ENCODE peak calls at places on chromosomes 5 and 9, in seven cellular contexts. V, A, W, C, Q, U and H are unnamed samples.

GRCh38 chr5:43572357-43572756 is 15.5 kb upstream of the PAIP1 start:
- DNase-seq in V (no peak), A (no peak), W (peak), C (no peak), Q (no peak), U (no peak), H (peak)

GRCh38 chr9:15509931-15510788 is 610 bp downstream of the PSIP1 start:
- DNase-seq in V (peak), A (peak), W (peak), C (peak), Q (no peak), U (no peak), H (no peak)

GRCh38 chr5:80503641-80504040 is 15.7 kb downstream of the FAM151B start:
- DNase-seq in V (no peak), A (no peak), W (no peak), C (no peak), Q (no peak), U (no peak), H (no peak)

GRCh38 chr5:119022017-119022745 is 33.8 kb upstream of the DTWD2 start:
- DNase-seq in V (peak), A (no peak), W (no peak), C (peak), Q (no peak), U (peak), H (peak)

GRCh38 chr5:127840809-127841208 is 137.6 kb downstream of the CCDC192 start:
- DNase-seq in V (no peak), A (no peak), W (no peak), C (no peak), Q (no peak), U (no peak), H (no peak)

GRCh38 chr5:154523104-154523503 is 45.1 kb upstream of the HAND1 start:
- DNase-seq in V (no peak), A (no peak), W (no peak), C (no peak), Q (no peak), U (no peak), H (no peak)

GRCh38 chr5:74419468-74419867 is 221.1 kb downstream of the ENC1 start:
- DNase-seq in V (no peak), A (no peak), W (no peak), C (no peak), Q (no peak), U (no peak), H (no peak)

GRCh38 chr5:14914603-14915277 is 43.2 kb upstream of the ANKH start:
- DNase-seq in V (peak), A (no peak), W (no peak), C (no peak), Q (no peak), U (no peak), H (peak)

GRCh38 chr9:120928015-120928719 is 1.6 kb upstream of the TRAF1 start:
- DNase-seq in V (no peak), A (peak), W (peak), C (no peak), Q (no peak), U (no peak), H (no peak)

GRCh38 chr5:141003791-141004601 is 37.7 kb downstream of the PCDHAC2 start:
- DNase-seq in V (peak), A (no peak), W (peak), C (peak), Q (no peak), U (peak), H (no peak)

GRCh38 chr9:2235623-2236022 is 220.5 kb downstream of the SMARCA2 start:
- DNase-seq in V (no peak), A (no peak), W (no peak), C (no peak), Q (no peak), U (no peak), H (no peak)

GRCh38 chr5:154285661-154286408 is 95.3 kb downstream of the GALNT10 start:
- DNase-seq in V (peak), A (no peak), W (no peak), C (peak), Q (no peak), U (no peak), H (peak)

GRCh38 chr9:78351816-78352215 is 54.9 kb downstream of the PSAT1 start:
- DNase-seq in V (no peak), A (no peak), W (no peak), C (no peak), Q (no peak), U (no peak), H (no peak)

GRCh38 chr5:134603059-134603458 is 29.6 kb downstream of the SAR1B start:
- DNase-seq in V (peak), A (no peak), W (no peak), C (no peak), Q (no peak), U (peak), H (peak)

GRCh38 chr5:32029291-32029690 is 144.8 kb downstream of the GOLPH3 start:
- DNase-seq in V (peak), A (no peak), W (no peak), C (no peak), Q (no peak), U (no peak), H (peak)

GRCh38 chr9:69411931-69412740 is 87.1 kb downstream of the ENTREP1 start:
- DNase-seq in V (no peak), A (no peak), W (no peak), C (no peak), Q (no peak), U (no peak), H (no peak)

GRCh38 chr5:39197556-39197955 is 21.8 kb downstream of the FYB1 start:
- DNase-seq in V (no peak), A (no peak), W (no peak), C (peak), Q (no peak), U (no peak), H (no peak)

GRCh38 chr9:135809166-135809565 is 98.2 kb downstream of the CAMSAP1 start:
- DNase-seq in V (peak), A (no peak), W (no peak), C (no peak), Q (no peak), U (no peak), H (peak)

GRCh38 chr5:149563461-149563860 is 12.2 kb upstream of the CSNK1A1 start:
- DNase-seq in V (peak), A (no peak), W (no peak), C (no peak), Q (no peak), U (peak), H (peak)

GRCh38 chr9:33517373-33517772 is 6.7 kb upstream of the ANKRD18B start:
- DNase-seq in V (peak), A (no peak), W (peak), C (peak), Q (no peak), U (no peak), H (peak)

DNA sequence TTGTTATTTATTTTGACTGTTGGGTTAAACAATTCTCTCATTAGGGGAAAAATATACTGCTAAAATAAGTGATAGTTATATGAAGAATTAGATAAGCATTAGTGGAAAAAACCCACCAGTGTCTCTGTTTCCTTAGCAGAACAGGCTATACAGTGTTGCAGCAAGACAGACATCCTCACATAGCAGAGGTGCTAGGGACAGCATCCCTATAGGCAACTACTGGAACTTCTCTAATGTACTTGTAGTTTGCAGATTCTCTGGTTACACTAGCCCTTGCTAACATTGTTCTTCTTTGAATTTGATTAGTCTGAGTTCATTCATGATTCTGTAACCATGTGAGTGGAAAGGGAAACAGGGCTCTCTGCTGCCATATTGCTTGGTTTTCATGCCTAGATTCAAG is 661.8 kb upstream of the RGMB start:
- DNase-seq in V (no peak), A (no peak), W (no peak), C (no peak), Q (no peak), U (no peak), H (no peak)
- TF ChIP-seq CTCF in V (no peak), A (no peak), W (no peak), C (no peak), Q (no peak), U (no peak), H (peak)

GRCh38 chr9:131394464-131395026 is 659 bp downstream of the PRRC2B start:
- DNase-seq in V (no peak), A (peak), W (peak), C (no peak), Q (no peak), U (no peak), H (peak)

GRCh38 chr9:131391504-131391903 is 2.4 kb upstream of the PRRC2B start:
- DNase-seq in V (no peak), A (no peak), W (no peak), C (no peak), Q (no peak), U (no peak), H (no peak)

GRCh38 chr9:131395745-131396479 is 2.0 kb downstream of the PRRC2B start:
- DNase-seq in V (peak), A (no peak), W (no peak), C (no peak), Q (no peak), U (no peak), H (no peak)

GRCh38 chr9:131395027-131395744 is 1.3 kb downstream of the PRRC2B start:
- DNase-seq in V (peak), A (no peak), W (peak), C (no peak), Q (peak), U (no peak), H (peak)

GRCh38 chr9:131393622-131394463 is at the start of gene PRRC2B:
- DNase-seq in V (peak), A (peak), W (peak), C (peak), Q (no peak), U (no peak), H (peak)
- TF ChIP-seq CTCF in V (peak), A (peak), W (peak), C (peak), Q (no peak), U (peak), H (peak)

DNA sequence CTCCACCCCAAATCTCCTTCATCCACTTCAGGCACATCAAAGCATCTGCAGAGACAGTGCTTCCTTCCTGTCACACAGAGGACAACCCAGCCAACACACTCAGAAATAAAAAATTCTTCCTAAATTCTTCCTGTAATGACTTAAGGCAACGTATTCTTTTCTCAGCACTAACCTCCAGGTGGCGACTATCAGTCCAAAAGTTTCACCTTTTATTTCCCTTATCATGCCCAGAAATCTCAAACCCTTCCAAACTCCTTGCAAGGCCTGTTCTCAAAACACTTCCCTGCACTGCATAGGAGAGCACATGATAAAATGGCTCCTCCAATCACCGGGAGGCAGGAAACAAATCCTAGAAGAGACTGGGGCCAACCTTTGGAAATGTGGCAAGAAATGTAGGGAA is 35.1 kb downstream of the SLIT3 start:
- DNase-seq in V (peak), A (no peak), W (no peak), C (peak), Q (no peak), U (no peak), H (no peak)
- TF ChIP-seq CTCF in V (peak), A (no peak), W (no peak), C (peak), Q (no peak), U (peak), H (peak)

DNA sequence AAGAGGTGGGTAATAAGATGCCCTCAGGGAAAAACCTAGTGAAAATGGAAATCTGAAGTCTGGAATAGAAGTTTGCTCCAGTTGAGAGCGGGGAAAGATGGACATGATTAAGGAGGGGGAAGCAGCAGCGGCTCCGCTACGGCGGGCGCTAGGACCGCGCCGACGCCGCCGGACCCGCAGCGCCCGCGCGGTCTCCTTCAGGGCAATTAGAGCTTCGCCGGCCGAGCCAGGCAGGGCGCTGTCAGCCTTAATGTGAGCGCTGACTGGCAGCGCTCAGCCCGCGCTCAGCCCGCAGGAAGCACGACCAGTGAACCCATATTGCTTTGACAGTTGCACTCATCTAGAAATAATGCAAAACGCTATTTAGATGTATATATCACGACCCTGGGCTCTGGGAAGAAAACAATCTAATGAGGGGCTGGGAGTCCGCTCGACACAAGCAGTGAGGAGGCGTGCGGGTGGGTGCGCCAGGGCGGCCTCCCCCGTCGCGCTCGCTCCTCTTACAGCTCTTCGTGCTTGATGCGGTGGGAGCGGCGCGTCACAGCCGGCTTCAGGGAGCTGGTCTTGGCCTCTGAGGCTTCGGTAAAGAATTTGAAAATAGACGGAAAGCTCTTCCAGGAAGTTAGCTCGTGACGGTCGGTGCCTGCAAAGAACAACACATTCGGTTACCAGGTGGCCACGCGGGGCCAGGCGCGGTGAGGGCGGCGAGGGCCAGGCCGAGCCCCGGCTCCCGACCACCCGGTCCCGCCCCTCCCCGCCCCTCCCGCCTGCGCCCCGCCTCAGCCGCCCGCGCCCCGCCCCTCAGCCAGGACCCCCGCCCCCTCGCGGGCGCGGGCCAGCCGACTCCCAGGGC is 37.7 kb downstream of the NR2F1 start:
- DNase-seq in V (peak), A (peak), W (peak), C (peak), Q (no peak), U (no peak), H (peak)
- TF ChIP-seq CTCF in V (no peak), A (no peak), W (no peak), C (peak), Q (no peak), U (peak), H (peak)

GRCh38 chr9:116152390-116152789 is 1.2 kb upstream of the PAPPA start:
- DNase-seq in V (peak), A (no peak), W (no peak), C (no peak), Q (no peak), U (no peak), H (no peak)
- TF ChIP-seq CTCF in V (peak), A (peak), W (no peak), C (peak), Q (peak), U (peak), H (peak)

DNA sequence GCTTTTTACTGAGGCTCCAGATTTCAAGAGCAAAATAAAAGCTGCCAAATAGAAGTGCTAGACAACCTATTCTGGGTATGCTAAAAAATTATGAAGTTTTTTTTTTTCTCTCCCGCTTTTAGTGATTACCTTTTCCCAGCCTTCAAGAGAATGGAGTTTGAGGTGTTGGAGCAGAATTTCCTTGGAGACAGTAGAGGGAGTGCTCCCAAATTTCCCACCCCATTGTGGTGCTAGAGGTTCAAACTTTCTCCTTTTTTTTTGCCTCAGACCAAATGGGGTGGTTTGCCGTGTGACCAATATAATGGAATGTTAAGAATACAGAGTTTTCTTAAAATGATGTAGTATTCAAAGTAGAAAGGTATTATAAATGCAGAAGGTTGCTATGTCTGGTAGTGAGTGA is 244.2 kb upstream of the RIOK2 start:
- DNase-seq in V (no peak), A (no peak), W (no peak), C (no peak), Q (no peak), U (no peak), H (no peak)
- TF ChIP-seq CTCF in V (no peak), A (no peak), W (no peak), C (no peak), Q (no peak), U (peak), H (no peak)